ENCODE peak calls at places on chromosomes 1 and 21, in eight cellular contexts. J, B, M, W, Z, A, N and T are unnamed samples.

GRCh38 chr1:234288946-234289345 is 84.3 kb upstream of the COA6 start:
- DNase-seq in J (no peak), B (no peak), M (no peak), W (no peak), Z (no peak), A (no peak), N (no peak), T (no peak)

GRCh38 chr1:21950734-21951575 is 13.8 kb upstream of the HSPG2 start:
- DNase-seq in J (no peak), B (no peak), M (no peak), W (no peak), Z (no peak), A (no peak), N (no peak), T (no peak)

GRCh38 chr1:7616076-7616833 is 154.8 kb upstream of the VAMP3 start:
- DNase-seq in J (peak), B (peak), M (peak), W (no peak), Z (peak), A (no peak), N (peak), T (no peak)

GRCh38 chr1:26531651-26532131 is 2.1 kb downstream of the RPS6KA1 start:
- DNase-seq in J (no peak), B (peak), M (no peak), W (no peak), Z (no peak), A (no peak), N (peak), T (no peak)

GRCh38 chr1:217431395-217431794 is 199.5 kb downstream of the GPATCH2 start:
- DNase-seq in J (no peak), B (peak), M (no peak), W (no peak), Z (no peak), A (no peak), N (no peak), T (no peak)

GRCh38 chr1:221228594-221228993 is 349.4 kb downstream of the HLX start:
- DNase-seq in J (no peak), B (no peak), M (no peak), W (no peak), Z (no peak), A (no peak), N (no peak), T (no peak)

GRCh38 chr1:92240034-92240433 is 22.3 kb downstream of the C1orf146 start:
- DNase-seq in J (no peak), B (peak), M (no peak), W (no peak), Z (no peak), A (no peak), N (no peak), T (no peak)

GRCh38 chr21:43334214-43334958 is 92.5 kb downstream of the SIK1 start:
- DNase-seq in J (no peak), B (no peak), M (no peak), W (no peak), Z (no peak), A (no peak), N (no peak), T (no peak)

GRCh38 chr1:94540440-94541174 is 952 bp downstream of the F3 start:
- DNase-seq in J (no peak), B (no peak), M (no peak), W (no peak), Z (no peak), A (no peak), N (no peak), T (no peak)

GRCh38 chr1:154784924-154785531 is 85.1 kb downstream of the KCNN3 start:
- DNase-seq in J (no peak), B (no peak), M (no peak), W (no peak), Z (peak), A (no peak), N (peak), T (no peak)

GRCh38 chr1:201562659-201563405 is 23.9 kb downstream of the NAV1 start:
- DNase-seq in J (peak), B (peak), M (no peak), W (no peak), Z (no peak), A (no peak), N (no peak), T (peak)

GRCh38 chr21:42171091-42172053 is 47.6 kb upstream of the ABCG1 start:
- DNase-seq in J (peak), B (peak), M (no peak), W (no peak), Z (no peak), A (no peak), N (no peak), T (no peak)

GRCh38 chr1:25487628-25488027 is 55.8 kb upstream of the LDLRAP1 start:
- DNase-seq in J (no peak), B (no peak), M (peak), W (no peak), Z (peak), A (no peak), N (peak), T (no peak)

GRCh38 chr1:159924791-159925712 is at the start of gene TAGLN2:
- DNase-seq in J (peak), B (peak), M (peak), W (peak), Z (peak), A (peak), N (peak), T (peak)

GRCh38 chr1:230282157-230282556 is 144.0 kb downstream of the PGBD5 start:
- DNase-seq in J (no peak), B (no peak), M (no peak), W (no peak), Z (no peak), A (no peak), N (peak), T (no peak)

GRCh38 chr1:147076442-147076841 is 95.8 kb downstream of the PRKAB2 start:
- DNase-seq in J (no peak), B (no peak), M (no peak), W (no peak), Z (no peak), A (no peak), N (no peak), T (no peak)

GRCh38 chr1:212952596-212952995 is 2.3 kb downstream of the VASH2 start:
- DNase-seq in J (no peak), B (no peak), M (no peak), W (no peak), Z (no peak), A (no peak), N (no peak), T (no peak)

GRCh38 chr1:11026903-11027302 is 14.4 kb downstream of the TARDBP start:
- DNase-seq in J (no peak), B (no peak), M (no peak), W (no peak), Z (no peak), A (no peak), N (no peak), T (no peak)

GRCh38 chr1:10530756-10531155 is 56.0 kb downstream of the PEX14 start:
- DNase-seq in J (no peak), B (no peak), M (no peak), W (no peak), Z (no peak), A (no peak), N (no peak), T (peak)

GRCh38 chr1:228393268-228393699 is 13.4 kb downstream of the TRIM11 start:
- DNase-seq in J (peak), B (peak), M (no peak), W (no peak), Z (no peak), A (peak), N (peak), T (no peak)

GRCh38 chr1:176826265-176826664 is 338.2 kb downstream of the ASTN1 start:
- DNase-seq in J (no peak), B (no peak), M (no peak), W (no peak), Z (no peak), A (no peak), N (no peak), T (no peak)

GRCh38 chr1:42684139-42684538 is 1.9 kb downstream of the YBX1 start:
- DNase-seq in J (no peak), B (peak), M (no peak), W (peak), Z (no peak), A (peak), N (no peak), T (no peak)

GRCh38 chr1:115781343-115781742 is 12.8 kb upstream of the CASQ2 start:
- DNase-seq in J (no peak), B (peak), M (no peak), W (no peak), Z (no peak), A (no peak), N (no peak), T (peak)

GRCh38 chr1:93194231-93194630 is 13.7 kb downstream of the CCDC18 start:
- DNase-seq in J (no peak), B (no peak), M (no peak), W (no peak), Z (no peak), A (no peak), N (no peak), T (no peak)

GRCh38 chr21:41891132-41891531 is 12.0 kb upstream of the PRDM15 start:
- DNase-seq in J (no peak), B (peak), M (no peak), W (no peak), Z (no peak), A (no peak), N (no peak), T (no peak)

GRCh38 chr1:154751690-154752089 is 118.4 kb downstream of the KCNN3 start:
- DNase-seq in J (no peak), B (no peak), M (no peak), W (no peak), Z (no peak), A (peak), N (no peak), T (no peak)

GRCh38 chr1:80444171-80444570 is 1356.6 kb upstream of the ADGRL2 start:
- DNase-seq in J (no peak), B (no peak), M (no peak), W (no peak), Z (no peak), A (no peak), N (no peak), T (no peak)

GRCh38 chr1:24751833-24752232 is 6.6 kb downstream of the CLIC4 start:
- DNase-seq in J (no peak), B (no peak), M (no peak), W (no peak), Z (no peak), A (no peak), N (no peak), T (no peak)

GRCh38 chr1:151371340-151371739 is 1.2 kb downstream of the SELENBP1 start:
- DNase-seq in J (peak), B (peak), M (no peak), W (no peak), Z (no peak), A (no peak), N (no peak), T (no peak)

GRCh38 chr1:70334436-70334835 is 20.1 kb downstream of the ANKRD13C start:
- DNase-seq in J (no peak), B (no peak), M (no peak), W (no peak), Z (no peak), A (no peak), N (no peak), T (no peak)

GRCh38 chr1:15703562-15703961 is 19.4 kb downstream of the PLEKHM2 start:
- DNase-seq in J (peak), B (peak), M (no peak), W (no peak), Z (no peak), A (no peak), N (no peak), T (peak)

GRCh38 chr21:46006547-46007497 is 25.3 kb downstream of the COL6A1 start:
- DNase-seq in J (no peak), B (no peak), M (no peak), W (no peak), Z (no peak), A (no peak), N (no peak), T (no peak)

GRCh38 chr1:19643602-19644419 is at the start of gene NBL1:
- DNase-seq in J (peak), B (peak), M (peak), W (peak), Z (peak), A (no peak), N (peak), T (no peak)

GRCh38 chr1:106292130-106292529 is 764.3 kb upstream of the PRMT6 start:
- DNase-seq in J (no peak), B (no peak), M (no peak), W (no peak), Z (no peak), A (no peak), N (no peak), T (no peak)